ENCODE peak calls at places on chromosomes 1 and 21, in six cellular contexts. E is sigmoid colon, I is H1, A is HepG2, O is stomach, C is transverse colon. D is an unnamed sample. For H3K4me1, the result is how much of the 10 kb centered on the place peaks cover.

GRCh38 chr1:174626031-174627020 is 178.6 kb downstream of the GPR52 start:
- DNase-seq in E (no peak), I (no peak), A (no peak), O (no peak), C (no peak), D (no peak)

GRCh38 chr1:59263116-59263515 is 33.8 kb upstream of the FGGY start:
- DNase-seq in E (no peak), I (no peak), A (no peak), O (no peak), C (no peak), D (no peak)

GRCh38 chr1:223631367-223631977 is 34.0 kb downstream of the CAPN8 start:
- DNase-seq in E (no peak), I (no peak), A (no peak), O (no peak), C (no peak), D (no peak)

GRCh38 chr1:228342627-228343210 is 63.9 kb downstream of the TRIM11 start:
- DNase-seq in E (peak), I (no peak), A (no peak), O (no peak), C (peak), D (no peak)

GRCh38 chr1:24966724-24967346 is 36.8 kb upstream of the RUNX3 start:
- DNase-seq in E (peak), I (no peak), A (no peak), O (no peak), C (no peak), D (peak)

GRCh38 chr1:205805082-205805711 is 7.8 kb downstream of the SLC41A1 start:
- DNase-seq in E (no peak), I (no peak), A (no peak), O (no peak), C (no peak), D (no peak)

GRCh38 chr1:64980745-64981601 is 14.6 kb upstream of the JAK1 start:
- DNase-seq in E (no peak), I (no peak), A (peak), O (peak), C (no peak), D (no peak)

GRCh38 chr1:6262570-6263420 is 1.9 kb upstream of the GPR153 start:
- DNase-seq in E (peak), I (no peak), A (no peak), O (no peak), C (peak), D (peak)

GRCh38 chr1:235919797-235920475 is 53.2 kb upstream of the LYST start:
- DNase-seq in E (no peak), I (peak), A (no peak), O (no peak), C (no peak), D (no peak)

GRCh38 chr1:206693029-206693428 is 8.3 kb downstream of the MAPKAPK2 start:
- DNase-seq in E (peak), I (no peak), A (no peak), O (peak), C (peak), D (no peak)

GRCh38 chr1:59025898-59026426 is 242.1 kb upstream of the JUN start:
- DNase-seq in E (no peak), I (no peak), A (no peak), O (no peak), C (no peak), D (no peak)

GRCh38 chr1:159071970-159072582 is 4.5 kb downstream of the AIM2 start:
- DNase-seq in E (no peak), I (no peak), A (peak), O (no peak), C (no peak), D (no peak)

GRCh38 chr1:44636711-44637589 is 37.3 kb downstream of the TMEM53 start:
- DNase-seq in E (no peak), I (no peak), A (no peak), O (no peak), C (no peak), D (no peak)

GRCh38 chr21:45414396-45415187 is 9.6 kb downstream of the COL18A1 start:
- DNase-seq in E (peak), I (no peak), A (no peak), O (no peak), C (no peak), D (peak)

GRCh38 chr1:61053712-61054608 is 28.4 kb upstream of the NFIA start:
- DNase-seq in E (peak), I (no peak), A (no peak), O (peak), C (peak), D (peak)

GRCh38 chr1:6922096-6922931 is 137.1 kb downstream of the CAMTA1 start:
- DNase-seq in E (peak), I (no peak), A (no peak), O (no peak), C (peak), D (no peak)

GRCh38 chr1:230163205-230163604 is 96.2 kb downstream of the GALNT2 start:
- DNase-seq in E (peak), I (no peak), A (no peak), O (no peak), C (no peak), D (no peak)

GRCh38 chr1:161119017-161119378 is 1.1 kb downstream of the NIT1 start:
- DNase-seq in E (peak), I (no peak), A (no peak), O (peak), C (peak), D (no peak)

GRCh38 chr1:226820935-226821718 is 49.3 kb upstream of the PSEN2 start:
- DNase-seq in E (peak), I (no peak), A (no peak), O (peak), C (peak), D (peak)

GRCh38 chr1:2206813-2207488 is 12.4 kb upstream of the FAAP20 start:
- DNase-seq in E (peak), I (no peak), A (no peak), O (no peak), C (no peak), D (peak)

GRCh38 chr1:32220746-32221580 is 1.2 kb downstream of the TMEM234 start:
- DNase-seq in E (no peak), I (no peak), A (no peak), O (no peak), C (no peak), D (no peak)

GRCh38 chr1:76084685-76085084 is 10.1 kb downstream of the ST6GALNAC3 start:
- DNase-seq in E (no peak), I (no peak), A (no peak), O (no peak), C (no peak), D (no peak)

GRCh38 chr1:32063261-32063681 is 9.5 kb upstream of the TMEM39B start:
- DNase-seq in E (no peak), I (no peak), A (peak), O (no peak), C (no peak), D (no peak)

GRCh38 chr1:52328615-52329014 is 37.4 kb downstream of the CC2D1B start:
- DNase-seq in E (no peak), I (no peak), A (peak), O (no peak), C (no peak), D (no peak)

GRCh38 chr1:117821782-117822447 is 107.5 kb downstream of the GDAP2 start:
- DNase-seq in E (peak), I (no peak), A (peak), O (peak), C (peak), D (no peak)

GRCh38 chr1:55043011-55043410 is 3.7 kb downstream of the PCSK9 start:
- DNase-seq in E (no peak), I (no peak), A (no peak), O (no peak), C (no peak), D (no peak)

GRCh38 chr1:226912587-226913176 is 27.4 kb upstream of the COQ8A start:
- DNase-seq in E (peak), I (peak), A (peak), O (peak), C (peak), D (peak)

GRCh38 chr1:39540504-39541031 is 36.0 kb downstream of the PABPC4 start:
- DNase-seq in E (peak), I (no peak), A (no peak), O (peak), C (peak), D (peak)

GRCh38 chr1:238660849-238661248 is 725.5 kb upstream of the CHRM3 start:
- DNase-seq in E (no peak), I (no peak), A (no peak), O (no peak), C (no peak), D (no peak)

GRCh38 chr1:2483026-2483425 is 6.9 kb downstream of the PLCH2 start:
- DNase-seq in E (no peak), I (no peak), A (no peak), O (no peak), C (no peak), D (no peak)

GRCh38 chr1:100353073-100353801 is 931 bp downstream of the CDC14A start:
- DNase-seq in E (no peak), I (no peak), A (peak), O (peak), C (peak), D (peak)

GRCh38 chr1:204714861-204715511 is 29.4 kb upstream of the LRRN2 start:
- DNase-seq in E (no peak), I (no peak), A (no peak), O (no peak), C (no peak), D (no peak)
- TF ChIP-seq EP300 in E (no peak), I (no peak), A (no peak), O (no peak), C (no peak), D (no peak)

DNA sequence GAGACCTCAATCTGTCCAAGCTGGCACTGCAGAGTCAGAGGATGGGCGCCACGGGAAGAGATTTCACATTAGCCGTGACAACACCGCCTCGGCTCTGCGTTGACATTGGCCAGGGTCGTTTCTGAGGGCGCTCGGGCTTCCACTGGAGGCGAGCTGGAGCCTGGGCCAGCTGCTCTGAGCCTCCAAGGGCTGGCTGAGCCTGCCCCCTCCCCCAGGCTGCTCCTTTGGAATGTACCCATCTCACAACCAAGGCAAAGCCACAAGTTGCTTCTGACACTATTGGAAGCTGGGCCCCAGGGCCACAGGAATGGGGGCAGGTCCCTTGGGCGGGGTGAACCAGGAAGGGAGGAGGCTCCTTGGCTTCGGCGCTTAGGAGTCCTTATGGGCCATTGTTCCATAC is 12.7 kb downstream of the GPR3 start:
- DNase-seq in E (no peak), I (no peak), A (no peak), O (no peak), C (no peak), D (no peak)
- H3K4me1 ChIP-seq in E (under half), I (under half), A (under half), O (under half), C (under half), D (under half)

DNA sequence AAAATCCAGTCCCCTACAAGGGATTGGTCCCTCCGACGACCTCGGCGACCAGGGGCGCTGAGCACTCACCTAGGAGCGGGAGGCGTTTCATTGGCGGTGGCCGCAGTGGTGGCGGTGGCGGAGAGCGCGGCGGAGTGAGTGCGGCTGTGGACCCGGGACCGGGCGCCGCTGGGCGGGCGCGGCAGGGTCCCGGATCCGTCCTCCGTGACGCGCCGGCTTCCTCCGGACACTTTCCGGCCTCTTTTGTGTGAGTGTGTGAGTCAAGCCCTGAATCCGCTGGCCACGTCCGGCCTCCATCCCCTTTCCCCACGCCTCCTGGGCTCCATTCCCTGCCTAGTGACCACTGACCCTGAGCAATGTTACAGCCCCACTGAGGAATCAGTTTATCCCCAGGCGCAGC is at the start of gene ADGRL4:
- DNase-seq in E (no peak), I (peak), A (no peak), O (no peak), C (no peak), D (peak)
- TF ChIP-seq POLR2AphosphoS5 in E (peak), I (no peak), A (no peak), O (no peak), C (peak), D (peak)

GRCh38 chr1:177838910-177839309 is 130.9 kb downstream of the SEC16B start:
- DNase-seq in E (no peak), I (no peak), A (no peak), O (no peak), C (no peak), D (no peak)
- TF ChIP-seq EP300 in E (no peak), I (no peak), A (no peak), O (no peak), C (no peak), D (no peak)

GRCh38 chr1:36247538-36247937 is 23.3 kb downstream of the THRAP3 start:
- DNase-seq in E (no peak), I (no peak), A (no peak), O (no peak), C (no peak), D (no peak)
- H3K4me1 ChIP-seq in E (under half), I (under half), A (half or more), O (half or more), C (under half), D (under half)

GRCh38 chr1:47416319-47417128 is 439 bp downstream of the FOXE3 start:
- DNase-seq in E (no peak), I (no peak), A (no peak), O (no peak), C (no peak), D (peak)
- TF ChIP-seq POLR2AphosphoS5 in E (no peak), I (no peak), A (no peak), O (no peak), C (no peak), D (no peak)

GRCh38 chr1:221741971-221742554 is at the start of gene DUSP10:
- DNase-seq in E (peak), I (peak), A (peak), O (peak), C (peak), D (peak)
- TF ChIP-seq EP300 in E (no peak), I (no peak), A (no peak), O (no peak), C (no peak), D (no peak)

GRCh38 chr21:42252778-42253340 is 33.9 kb downstream of the ABCG1 start:
- DNase-seq in E (no peak), I (no peak), A (no peak), O (no peak), C (peak), D (no peak)

GRCh38 chr21:42248783-42249597 is 30.1 kb downstream of the ABCG1 start:
- DNase-seq in E (no peak), I (no peak), A (no peak), O (no peak), C (no peak), D (no peak)

GRCh38 chr21:42251654-42252053 is 32.7 kb downstream of the ABCG1 start:
- DNase-seq in E (no peak), I (no peak), A (no peak), O (no peak), C (no peak), D (no peak)

GRCh38 chr21:42252267-42252666 is 33.3 kb downstream of the ABCG1 start:
- DNase-seq in E (no peak), I (no peak), A (no peak), O (no peak), C (no peak), D (no peak)

GRCh38 chr21:42250422-42251403 is 31.8 kb downstream of the ABCG1 start:
- DNase-seq in E (no peak), I (no peak), A (no peak), O (no peak), C (no peak), D (no peak)
- H3K4me1 ChIP-seq in E (under half), I (under half), A (under half), O (under half), C (under half), D (under half)